ENCODE peak calls at places on chromosomes 3 and 15, in nine cellular contexts. One of them, this sample, is unnamed.

GRCh38 chr3:5250467-5251195 is 63.1 kb downstream of the EDEM1 start:
- DNase-seq in suprapubic skin: no peak
- DNase-seq in heart left ventricle: no peak
- DNase-seq in aorta: no peak
- DNase-seq in CD4-positive, alpha-beta memory T cell: no peak
- DNase-seq in effector memory CD4-positive, alpha-beta T cell: no peak
- DNase-seq in H9: no peak
- DNase-seq in cardiac muscle cell: peak
- DNase-seq in PC-3: peak
- DNase-seq in this sample: no peak

GRCh38 chr3:45409921-45410320 is 21.5 kb downstream of the LARS2 start:
- DNase-seq in suprapubic skin: no peak
- DNase-seq in heart left ventricle: no peak
- DNase-seq in aorta: no peak
- DNase-seq in CD4-positive, alpha-beta memory T cell: no peak
- DNase-seq in effector memory CD4-positive, alpha-beta T cell: no peak
- DNase-seq in H9: no peak
- DNase-seq in cardiac muscle cell: peak
- DNase-seq in PC-3: no peak
- DNase-seq in this sample: no peak

GRCh38 chr15:48627260-48627969 is 18.1 kb downstream of the FBN1 start:
- DNase-seq in suprapubic skin: no peak
- DNase-seq in heart left ventricle: no peak
- DNase-seq in aorta: no peak
- DNase-seq in CD4-positive, alpha-beta memory T cell: no peak
- DNase-seq in effector memory CD4-positive, alpha-beta T cell: no peak
- DNase-seq in H9: no peak
- DNase-seq in cardiac muscle cell: peak
- DNase-seq in PC-3: peak
- DNase-seq in this sample: no peak

GRCh38 chr3:18732474-18732873 is 307.3 kb upstream of the SATB1 start:
- DNase-seq in suprapubic skin: no peak
- DNase-seq in heart left ventricle: no peak
- DNase-seq in aorta: no peak
- DNase-seq in CD4-positive, alpha-beta memory T cell: no peak
- DNase-seq in effector memory CD4-positive, alpha-beta T cell: no peak
- DNase-seq in H9: no peak
- DNase-seq in cardiac muscle cell: peak
- DNase-seq in PC-3: peak
- DNase-seq in this sample: no peak

GRCh38 chr15:48940508-48940907 is 23.2 kb downstream of the SHC4 start:
- DNase-seq in suprapubic skin: no peak
- DNase-seq in heart left ventricle: no peak
- DNase-seq in aorta: no peak
- DNase-seq in CD4-positive, alpha-beta memory T cell: no peak
- DNase-seq in effector memory CD4-positive, alpha-beta T cell: no peak
- DNase-seq in H9: no peak
- DNase-seq in cardiac muscle cell: peak
- DNase-seq in PC-3: peak
- DNase-seq in this sample: no peak

GRCh38 chr15:67501177-67501835 is 19.6 kb upstream of the C15orf61 start:
- DNase-seq in suprapubic skin: no peak
- DNase-seq in heart left ventricle: no peak
- DNase-seq in aorta: no peak
- DNase-seq in CD4-positive, alpha-beta memory T cell: peak
- DNase-seq in effector memory CD4-positive, alpha-beta T cell: no peak
- DNase-seq in H9: no peak
- DNase-seq in cardiac muscle cell: peak
- DNase-seq in PC-3: peak
- DNase-seq in this sample: no peak

GRCh38 chr15:29522373-29523276 is 253.0 kb upstream of the NSMCE3 start:
- DNase-seq in suprapubic skin: no peak
- DNase-seq in heart left ventricle: no peak
- DNase-seq in aorta: no peak
- DNase-seq in CD4-positive, alpha-beta memory T cell: no peak
- DNase-seq in effector memory CD4-positive, alpha-beta T cell: no peak
- DNase-seq in H9: no peak
- DNase-seq in cardiac muscle cell: no peak
- DNase-seq in PC-3: peak
- DNase-seq in this sample: no peak

GRCh38 chr3:155664922-155665695 is 79.8 kb downstream of the PLCH1 start:
- DNase-seq in suprapubic skin: peak
- DNase-seq in heart left ventricle: peak
- DNase-seq in aorta: peak
- DNase-seq in CD4-positive, alpha-beta memory T cell: no peak
- DNase-seq in effector memory CD4-positive, alpha-beta T cell: no peak
- DNase-seq in H9: no peak
- DNase-seq in cardiac muscle cell: peak
- DNase-seq in PC-3: peak
- DNase-seq in this sample: no peak

GRCh38 chr3:143648708-143649107 is 199.6 kb downstream of the SLC9A9 start:
- DNase-seq in suprapubic skin: no peak
- DNase-seq in heart left ventricle: no peak
- DNase-seq in aorta: no peak
- DNase-seq in CD4-positive, alpha-beta memory T cell: no peak
- DNase-seq in effector memory CD4-positive, alpha-beta T cell: no peak
- DNase-seq in H9: peak
- DNase-seq in cardiac muscle cell: peak
- DNase-seq in PC-3: peak
- DNase-seq in this sample: no peak

GRCh38 chr3:138854204-138854603 is 19.5 kb upstream of the PIK3CB start:
- DNase-seq in suprapubic skin: no peak
- DNase-seq in heart left ventricle: peak
- DNase-seq in aorta: no peak
- DNase-seq in CD4-positive, alpha-beta memory T cell: no peak
- DNase-seq in effector memory CD4-positive, alpha-beta T cell: no peak
- DNase-seq in H9: no peak
- DNase-seq in cardiac muscle cell: no peak
- DNase-seq in PC-3: no peak
- DNase-seq in this sample: no peak

GRCh38 chr3:37619568-37619967 is 242.1 kb upstream of the CTDSPL start:
- DNase-seq in suprapubic skin: no peak
- DNase-seq in heart left ventricle: no peak
- DNase-seq in aorta: no peak
- DNase-seq in CD4-positive, alpha-beta memory T cell: no peak
- DNase-seq in effector memory CD4-positive, alpha-beta T cell: no peak
- DNase-seq in H9: no peak
- DNase-seq in cardiac muscle cell: no peak
- DNase-seq in PC-3: no peak
- DNase-seq in this sample: no peak

GRCh38 chr3:187977659-187978058 is 176.3 kb upstream of the LPP start:
- DNase-seq in suprapubic skin: no peak
- DNase-seq in heart left ventricle: no peak
- DNase-seq in aorta: no peak
- DNase-seq in CD4-positive, alpha-beta memory T cell: no peak
- DNase-seq in effector memory CD4-positive, alpha-beta T cell: no peak
- DNase-seq in H9: no peak
- DNase-seq in cardiac muscle cell: no peak
- DNase-seq in PC-3: no peak
- DNase-seq in this sample: no peak

GRCh38 chr3:16477501-16477900 is 36.0 kb downstream of the RFTN1 start:
- DNase-seq in suprapubic skin: no peak
- DNase-seq in heart left ventricle: no peak
- DNase-seq in aorta: no peak
- DNase-seq in CD4-positive, alpha-beta memory T cell: no peak
- DNase-seq in effector memory CD4-positive, alpha-beta T cell: no peak
- DNase-seq in H9: no peak
- DNase-seq in cardiac muscle cell: no peak
- DNase-seq in PC-3: no peak
- DNase-seq in this sample: no peak

GRCh38 chr3:125401402-125401801 is 26.3 kb upstream of the ZNF148 start:
- DNase-seq in suprapubic skin: no peak
- DNase-seq in heart left ventricle: no peak
- DNase-seq in aorta: no peak
- DNase-seq in CD4-positive, alpha-beta memory T cell: no peak
- DNase-seq in effector memory CD4-positive, alpha-beta T cell: no peak
- DNase-seq in H9: no peak
- DNase-seq in cardiac muscle cell: peak
- DNase-seq in PC-3: no peak
- DNase-seq in this sample: no peak
- H3K27ac ChIP-seq in suprapubic skin: no peak
- H3K27ac ChIP-seq in heart left ventricle: no peak
- H3K27ac ChIP-seq in aorta: no peak
- H3K27ac ChIP-seq in CD4-positive, alpha-beta memory T cell: no peak
- H3K27ac ChIP-seq in effector memory CD4-positive, alpha-beta T cell: no peak
- H3K27ac ChIP-seq in H9: no peak
- H3K27ac ChIP-seq in cardiac muscle cell: no peak
- H3K27ac ChIP-seq in PC-3: no peak
- H3K27ac ChIP-seq in this sample: no peak

DNA sequence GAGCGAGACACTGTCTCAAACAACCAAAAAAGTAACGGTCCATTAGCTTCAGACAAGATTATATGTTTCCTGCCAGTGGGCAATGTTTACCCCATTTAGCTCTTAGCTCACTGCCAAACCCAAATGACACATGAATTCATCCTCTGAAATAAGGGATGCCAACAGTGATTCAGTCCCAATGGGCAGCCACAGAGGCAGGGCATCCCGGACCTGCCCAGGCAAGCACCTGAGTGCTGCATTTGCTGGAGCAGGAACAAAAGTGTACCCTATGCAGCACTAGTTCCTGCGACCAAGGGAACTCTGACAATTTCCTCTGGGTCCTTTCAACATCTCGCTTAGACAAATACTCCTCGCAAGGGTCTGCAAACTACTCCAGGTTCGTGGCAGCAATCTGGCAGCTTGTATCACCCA is 8.0 kb downstream of the IP6K2 start:
- DNase-seq in suprapubic skin: peak
- DNase-seq in heart left ventricle: no peak
- DNase-seq in aorta: no peak
- DNase-seq in CD4-positive, alpha-beta memory T cell: no peak
- DNase-seq in effector memory CD4-positive, alpha-beta T cell: no peak
- DNase-seq in H9: no peak
- DNase-seq in cardiac muscle cell: no peak
- DNase-seq in PC-3: peak
- DNase-seq in this sample: no peak
- H3K27ac ChIP-seq in suprapubic skin: peak
- H3K27ac ChIP-seq in heart left ventricle: no peak
- H3K27ac ChIP-seq in aorta: peak
- H3K27ac ChIP-seq in CD4-positive, alpha-beta memory T cell: no peak
- H3K27ac ChIP-seq in effector memory CD4-positive, alpha-beta T cell: no peak
- H3K27ac ChIP-seq in H9: no peak
- H3K27ac ChIP-seq in cardiac muscle cell: no peak
- H3K27ac ChIP-seq in PC-3: peak
- H3K27ac ChIP-seq in this sample: no peak

DNA sequence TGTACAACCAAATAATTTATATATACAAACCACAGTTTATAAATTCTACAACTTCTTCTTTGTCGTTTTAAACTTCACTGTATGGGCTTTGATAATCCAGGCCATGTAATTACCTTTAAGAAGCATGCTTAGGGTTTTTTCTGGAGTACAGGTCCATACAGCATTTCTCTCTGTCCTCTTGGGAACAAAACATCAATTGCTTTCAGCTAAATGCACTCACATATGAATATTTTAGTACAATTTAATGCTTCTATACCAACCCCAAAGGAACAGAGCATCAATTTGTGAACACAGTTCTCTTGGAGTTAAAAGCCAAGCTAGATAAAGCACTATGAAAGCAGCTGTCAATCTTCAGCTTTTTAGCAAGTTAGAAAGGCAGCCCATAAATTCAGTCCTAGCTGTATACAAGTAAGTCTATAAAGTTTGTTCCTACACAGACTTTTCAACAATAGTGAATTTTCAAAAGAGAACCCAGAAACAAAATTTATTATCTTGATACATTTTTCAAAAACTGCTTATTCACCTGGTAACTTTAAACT is 66.1 kb downstream of the ETFA start:
- DNase-seq in suprapubic skin: no peak
- DNase-seq in heart left ventricle: no peak
- DNase-seq in aorta: no peak
- DNase-seq in CD4-positive, alpha-beta memory T cell: no peak
- DNase-seq in effector memory CD4-positive, alpha-beta T cell: no peak
- DNase-seq in H9: no peak
- DNase-seq in cardiac muscle cell: no peak
- DNase-seq in PC-3: no peak
- DNase-seq in this sample: no peak
- H3K27ac ChIP-seq in suprapubic skin: no peak
- H3K27ac ChIP-seq in heart left ventricle: no peak
- H3K27ac ChIP-seq in aorta: no peak
- H3K27ac ChIP-seq in CD4-positive, alpha-beta memory T cell: no peak
- H3K27ac ChIP-seq in effector memory CD4-positive, alpha-beta T cell: no peak
- H3K27ac ChIP-seq in H9: no peak
- H3K27ac ChIP-seq in cardiac muscle cell: no peak
- H3K27ac ChIP-seq in PC-3: no peak
- H3K27ac ChIP-seq in this sample: no peak

DNA sequence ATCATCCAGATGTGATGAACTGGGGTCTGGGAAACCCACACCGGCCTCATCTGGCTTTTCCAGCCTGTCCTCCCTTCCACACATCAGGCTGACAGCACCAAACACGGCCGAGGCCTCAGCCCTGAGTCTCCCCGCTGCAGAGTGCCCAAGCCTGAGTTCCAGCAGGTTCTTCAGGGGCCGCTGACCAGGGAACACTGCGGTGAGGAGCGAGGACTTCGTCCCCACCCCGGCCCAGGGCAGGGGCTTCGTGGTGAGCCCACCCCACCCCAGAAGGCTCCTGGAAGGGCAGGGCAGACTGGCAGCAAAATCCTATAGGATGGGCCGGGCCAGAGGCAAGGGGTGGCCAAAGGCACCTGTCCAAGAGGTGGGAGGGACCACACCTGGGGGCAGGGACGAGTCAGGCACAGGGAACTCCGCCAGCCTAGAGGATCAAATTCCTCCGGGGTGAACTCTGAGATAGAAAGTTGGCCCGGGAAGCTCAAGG is at the start of gene SLC51A:
- DNase-seq in suprapubic skin: no peak
- DNase-seq in heart left ventricle: no peak
- DNase-seq in aorta: no peak
- DNase-seq in CD4-positive, alpha-beta memory T cell: no peak
- DNase-seq in effector memory CD4-positive, alpha-beta T cell: no peak
- DNase-seq in H9: peak
- DNase-seq in cardiac muscle cell: no peak
- DNase-seq in PC-3: peak
- DNase-seq in this sample: no peak
- H3K27ac ChIP-seq in suprapubic skin: no peak
- H3K27ac ChIP-seq in heart left ventricle: no peak
- H3K27ac ChIP-seq in aorta: no peak
- H3K27ac ChIP-seq in CD4-positive, alpha-beta memory T cell: no peak
- H3K27ac ChIP-seq in effector memory CD4-positive, alpha-beta T cell: no peak
- H3K27ac ChIP-seq in H9: no peak
- H3K27ac ChIP-seq in cardiac muscle cell: no peak
- H3K27ac ChIP-seq in PC-3: peak
- H3K27ac ChIP-seq in this sample: no peak